ENCODE peak calls at places on chromosomes 6 and 20, in six cellular contexts. E is stomach, B is PC-3, S is cardiac muscle cell, W is sigmoid colon, N is heart left ventricle. U is an unnamed sample.
A peak's percentile ranks its signal among the peaks of the same experiment; 100 is the strongest.

GRCh38 chr6:128519132-128519930 is 1.1 kb downstream of the PTPRK start:
- DNase-seq in E (peak; percentile 58), B (peak; percentile 57), S (peak; percentile 70), W (peak; percentile 80), N (peak; percentile 45), U (peak; percentile 63)

GRCh38 chr20:46348231-46348803 is 40.0 kb upstream of the CDH22 start:
- DNase-seq in E (no peak), B (no peak), S (peak; percentile 55), W (no peak), N (no peak), U (peak; percentile 87)

GRCh38 chr6:3213334-3213695 is 14.1 kb downstream of the TUBB2B start:
- DNase-seq in E (no peak), B (no peak), S (no peak), W (no peak), N (no peak), U (no peak)

GRCh38 chr20:39109933-39110818 is 148.0 kb downstream of the DHX35 start:
- DNase-seq in E (no peak), B (no peak), S (no peak), W (no peak), N (no peak), U (peak; percentile 71)

GRCh38 chr20:62752181-62752670 is 43.6 kb downstream of the NTSR1 start:
- DNase-seq in E (no peak), B (no peak), S (no peak), W (no peak), N (no peak), U (peak; percentile 83)

GRCh38 chr6:166588691-166589333 is 2.3 kb upstream of the RAMACL start:
- DNase-seq in E (no peak), B (no peak), S (no peak), W (no peak), N (no peak), U (peak; percentile 56)

GRCh38 chr6:112501705-112502104 is 154.6 kb downstream of the RFPL4B start:
- DNase-seq in E (no peak), B (no peak), S (no peak), W (no peak), N (peak; percentile 42), U (peak; percentile 16)

GRCh38 chr6:9593566-9593965 is 821.3 kb downstream of the TFAP2A start:
- DNase-seq in E (no peak), B (peak; percentile 17), S (no peak), W (no peak), N (no peak), U (no peak)

GRCh38 chr6:5995705-5996686 is 10.7 kb downstream of the NRN1 start:
- DNase-seq in E (no peak), B (no peak), S (peak; percentile 75), W (peak; percentile 73), N (peak; percentile 81), U (peak; percentile 94)

GRCh38 chr6:158485411-158485810 is 74.5 kb upstream of the TMEM181 start:
- DNase-seq in E (no peak), B (no peak), S (no peak), W (no peak), N (no peak), U (no peak)

GRCh38 chr6:158481612-158482473 is 78.0 kb upstream of the TMEM181 start:
- DNase-seq in E (no peak), B (peak; percentile 88), S (no peak), W (no peak), N (no peak), U (no peak)

GRCh38 chr6:158475344-158476302 is 84.3 kb upstream of the TMEM181 start:
- DNase-seq in E (peak; percentile 34), B (peak; percentile 67), S (no peak), W (no peak), N (no peak), U (no peak)

GRCh38 chr6:158476389-158476788 is 83.5 kb upstream of the TMEM181 start:
- DNase-seq in E (no peak), B (no peak), S (no peak), W (no peak), N (no peak), U (no peak)

GRCh38 chr6:158480989-158481388 is 78.9 kb upstream of the TMEM181 start:
- DNase-seq in E (no peak), B (no peak), S (no peak), W (no peak), N (no peak), U (no peak)
- H3K36me3 ChIP-seq in E (peaks cover 62% of the 10 kb centered on the region), B (peaks cover 4% of the 10 kb centered on the region), S (peaks cover 16% of the 10 kb centered on the region), W (peaks cover 40% of the 10 kb centered on the region), N (peaks cover 38% of the 10 kb centered on the region), U (no peaks in the 10 kb centered on the region)

GRCh38 chr20:36865861-36866149 is 10.1 kb upstream of the TLDC2 start:
- DNase-seq in E (no peak), B (no peak), S (no peak), W (no peak), N (no peak), U (no peak)
- H3K4me3 ChIP-seq in E (no peak overlapping the region), B (no peak overlapping the region), S (no peak overlapping the region), W (no peak overlapping the region), N (no peak overlapping the region), U (no peak overlapping the region)

DNA sequence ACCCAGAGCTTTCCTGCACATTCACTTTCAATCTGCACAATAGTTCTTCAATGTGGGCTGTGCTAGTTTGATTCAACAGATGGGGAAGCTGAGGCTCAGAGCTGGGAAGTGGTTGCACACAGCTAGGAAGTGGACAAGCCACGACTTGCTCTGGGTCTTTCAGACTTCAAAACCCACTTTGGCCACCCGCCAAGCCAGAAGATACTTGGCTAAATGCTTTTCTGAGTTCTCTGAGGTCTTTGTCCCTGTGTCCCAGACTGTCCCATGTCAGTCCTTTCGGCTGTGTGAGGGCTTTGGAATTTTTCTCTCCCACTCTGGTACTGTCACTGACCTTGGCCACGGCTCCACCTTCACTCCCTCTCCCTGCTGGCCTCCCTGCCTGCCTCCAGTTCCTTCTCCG is 10.5 kb downstream of the PDYN start:
- DNase-seq in E (no peak), B (no peak), S (no peak), W (no peak), N (no peak), U (no peak)
- H3K27me3 ChIP-seq in E (no peaks in the 10 kb centered on the region), B (peaks cover 73% of the 10 kb centered on the region), S (peaks cover 96% of the 10 kb centered on the region), W (peaks cover 28% of the 10 kb centered on the region), N (no peaks in the 10 kb centered on the region), U (no peaks in the 10 kb centered on the region)

GRCh38 chr20:53575481-53576194 is 18.0 kb downstream of the ZNF217 start:
- DNase-seq in E (peak; percentile 23), B (no peak), S (no peak), W (no peak), N (no peak), U (no peak)
- H3K36me3 ChIP-seq in E (peaks cover 85% of the 10 kb centered on the region), B (peaks cover 77% of the 10 kb centered on the region), S (peaks cover 61% of the 10 kb centered on the region), W (peaks cover 43% of the 10 kb centered on the region), N (peaks cover 59% of the 10 kb centered on the region), U (peaks cover 63% of the 10 kb centered on the region)

GRCh38 chr6:39226606-39227300 is 2.5 kb downstream of the KCNK5 start:
- DNase-seq in E (no peak), B (no peak), S (no peak), W (no peak), N (no peak), U (peak; percentile 57)
- H3K4me3 ChIP-seq in E (peak overlapping the region; percentile 52), B (no peak overlapping the region), S (no peak overlapping the region), W (peak overlapping the region; percentile 48), N (no peak overlapping the region), U (no peak overlapping the region)

DNA sequence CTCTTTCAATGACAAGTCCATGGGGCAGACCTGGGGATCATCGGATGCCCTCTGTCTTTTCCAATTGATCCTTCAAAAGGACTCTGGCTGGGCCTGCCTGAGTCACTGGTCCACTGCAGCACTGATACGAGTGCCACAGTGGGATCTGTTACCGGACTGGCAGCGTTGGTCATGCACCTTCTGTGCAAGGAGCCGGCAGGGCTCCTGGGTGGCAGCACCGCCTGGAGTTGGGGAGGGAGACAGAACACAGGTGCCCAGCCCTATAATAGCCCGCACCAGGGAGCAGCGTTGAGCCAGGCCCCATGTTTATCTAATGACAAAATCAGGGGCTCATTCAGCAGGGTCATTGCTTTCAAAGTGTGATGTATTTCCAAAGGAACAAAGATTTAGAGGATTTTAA is 64.2 kb upstream of the NXT1 start:
- DNase-seq in E (peak; percentile 10), B (no peak), S (no peak), W (peak; percentile 44), N (no peak), U (no peak)
- H3K27me3 ChIP-seq in E (no peaks in the 10 kb centered on the region), B (peaks cover 58% of the 10 kb centered on the region), S (no peaks in the 10 kb centered on the region), W (no peaks in the 10 kb centered on the region), N (no peaks in the 10 kb centered on the region), U (no peaks in the 10 kb centered on the region)

GRCh38 chr6:135183532-135184440 is 2.7 kb downstream of the MYB start:
- DNase-seq in E (peak; percentile 67), B (peak; percentile 77), S (peak; percentile 41), W (no peak), N (no peak), U (peak; percentile 68)
- H3K36me3 ChIP-seq in E (no peaks in the 10 kb centered on the region), B (no peaks in the 10 kb centered on the region), S (no peaks in the 10 kb centered on the region), W (no peaks in the 10 kb centered on the region), N (no peaks in the 10 kb centered on the region), U (no peaks in the 10 kb centered on the region)

GRCh38 chr6:47785187-47785586 is 3.4 kb downstream of the OPN5 start:
- DNase-seq in E (no peak), B (no peak), S (no peak), W (no peak), N (no peak), U (no peak)

GRCh38 chr6:47781732-47782131 is at the start of gene OPN5:
- DNase-seq in E (no peak), B (no peak), S (no peak), W (no peak), N (no peak), U (no peak)

GRCh38 chr6:47780510-47781356 is 1.1 kb upstream of the OPN5 start:
- DNase-seq in E (peak; percentile 30), B (peak; percentile 89), S (peak; percentile 67), W (no peak), N (no peak), U (peak; percentile 18)
- H3K4me3 ChIP-seq in E (no peak overlapping the region), B (peak overlapping the region; percentile 39), S (no peak overlapping the region), W (no peak overlapping the region), N (no peak overlapping the region), U (no peak overlapping the region)